ENCODE peak calls at places on chromosomes 1 and 21, in five cellular contexts. X, U, T, Q and N are unnamed samples.

GRCh38 chr1:62515055-62515454 is 78.2 kb downstream of the USP1 start:
- DNase-seq in X (peak), U (no peak), T (no peak), Q (no peak), N (peak)

GRCh38 chr1:39940253-39940652 is 14.7 kb upstream of the MFSD2A start:
- DNase-seq in X (no peak), U (no peak), T (no peak), Q (no peak), N (no peak)

GRCh38 chr1:228117335-228117734 is 8.2 kb upstream of the MRPL55 start:
- DNase-seq in X (no peak), U (no peak), T (no peak), Q (no peak), N (no peak)

GRCh38 chr1:95096218-95096841 is 20.8 kb upstream of the TLCD4 start:
- DNase-seq in X (no peak), U (no peak), T (no peak), Q (no peak), N (peak)

GRCh38 chr1:111864862-111865261 is 109.2 kb downstream of the DDX20 start:
- DNase-seq in X (no peak), U (no peak), T (peak), Q (no peak), N (no peak)

GRCh38 chr1:153561401-153561985 is 4.2 kb downstream of the S100A2 start:
- DNase-seq in X (no peak), U (no peak), T (no peak), Q (no peak), N (no peak)

GRCh38 chr1:2396476-2396875 is 4.8 kb downstream of the RER1 start:
- DNase-seq in X (no peak), U (no peak), T (no peak), Q (no peak), N (no peak)

GRCh38 chr1:227959325-227959860 is 11.7 kb upstream of the WNT9A start:
- DNase-seq in X (no peak), U (peak), T (no peak), Q (no peak), N (no peak)

GRCh38 chr1:247373721-247374141 is 42.1 kb upstream of the ZNF496 start:
- DNase-seq in X (peak), U (peak), T (peak), Q (peak), N (peak)

GRCh38 chr21:33561373-33561772 is 18.5 kb downstream of the SON start:
- DNase-seq in X (no peak), U (no peak), T (no peak), Q (no peak), N (no peak)

GRCh38 chr1:151993084-151993733 is 450 bp downstream of the S100A10 start:
- DNase-seq in X (no peak), U (peak), T (no peak), Q (no peak), N (no peak)

GRCh38 chr1:103063911-103064310 is 44.4 kb downstream of the COL11A1 start:
- DNase-seq in X (no peak), U (no peak), T (no peak), Q (no peak), N (peak)

GRCh38 chr21:35319684-35320083 is 270.6 kb upstream of the RUNX1 start:
- DNase-seq in X (no peak), U (no peak), T (no peak), Q (no peak), N (no peak)

GRCh38 chr1:236287757-236288619 is 6.2 kb upstream of the ERO1B start:
- DNase-seq in X (no peak), U (no peak), T (no peak), Q (no peak), N (no peak)

GRCh38 chr21:41957991-41958766 is 4.4 kb upstream of the C2CD2 start:
- DNase-seq in X (peak), U (peak), T (peak), Q (peak), N (peak)

GRCh38 chr1:30668026-30668425 is 55.4 kb downstream of the MATN1 start:
- DNase-seq in X (peak), U (peak), T (no peak), Q (no peak), N (peak)

GRCh38 chr1:30447080-30447479 is 276.3 kb downstream of the MATN1 start:
- DNase-seq in X (no peak), U (no peak), T (no peak), Q (no peak), N (no peak)

GRCh38 chr1:69700770-69701169 is 133.0 kb downstream of the LRRC7 start:
- DNase-seq in X (peak), U (no peak), T (peak), Q (no peak), N (peak)

GRCh38 chr21:41766883-41767605 is at the start of gene RIPK4:
- DNase-seq in X (peak), U (peak), T (no peak), Q (no peak), N (no peak)

GRCh38 chr1:100455478-100456072 is 82.4 kb upstream of the GPR88 start:
- DNase-seq in X (peak), U (no peak), T (no peak), Q (no peak), N (peak)

GRCh38 chr1:93029317-93029716 is 49.8 kb upstream of the MTF2 start:
- DNase-seq in X (no peak), U (no peak), T (no peak), Q (no peak), N (no peak)

GRCh38 chr1:153608742-153609584 is 4.0 kb downstream of the S100A16 start:
- DNase-seq in X (peak), U (peak), T (peak), Q (peak), N (peak)

GRCh38 chr21:24298040-24298439 is 1309.2 kb downstream of the MRPL39 start:
- DNase-seq in X (no peak), U (no peak), T (no peak), Q (no peak), N (no peak)

GRCh38 chr1:144551543-144552424 is 40.9 kb upstream of the PPIAL4F start:
- DNase-seq in X (peak), U (peak), T (peak), Q (peak), N (peak)

GRCh38 chr1:32138965-32139364 is 31.1 kb downstream of the KPNA6 start:
- DNase-seq in X (no peak), U (no peak), T (no peak), Q (no peak), N (peak)

GRCh38 chr1:30411206-30411605 is 312.2 kb downstream of the MATN1 start:
- DNase-seq in X (no peak), U (peak), T (no peak), Q (no peak), N (no peak)

GRCh38 chr1:31541201-31541600 is 35.1 kb upstream of the TINAGL1 start:
- DNase-seq in X (no peak), U (no peak), T (no peak), Q (no peak), N (no peak)

GRCh38 chr1:95301091-95301490 is 67.1 kb downstream of the RWDD3 start:
- DNase-seq in X (no peak), U (no peak), T (no peak), Q (no peak), N (no peak)

GRCh38 chr1:203702130-203702577 is 62.8 kb upstream of the LAX1 start:
- DNase-seq in X (peak), U (peak), T (peak), Q (no peak), N (peak)

GRCh38 chr1:8423702-8424538 is 106.0 kb downstream of the SLC45A1 start:
- DNase-seq in X (peak), U (peak), T (peak), Q (peak), N (peak)

GRCh38 chr21:41166947-41167346 is 1.0 kb upstream of the BACE2 start:
- DNase-seq in X (peak), U (no peak), T (no peak), Q (peak), N (no peak)

GRCh38 chr21:38626311-38626710 is 128.0 kb upstream of the ERG start:
- DNase-seq in X (no peak), U (no peak), T (no peak), Q (no peak), N (peak)

GRCh38 chr1:157969693-157970485 is 23.6 kb upstream of the KIRREL1 start:
- DNase-seq in X (peak), U (no peak), T (peak), Q (peak), N (peak)

GRCh38 chr1:246497331-246497915 is 9.7 kb downstream of the SMYD3 start:
- DNase-seq in X (peak), U (no peak), T (peak), Q (no peak), N (peak)

GRCh38 chr1:34977858-34978257 is 7.3 kb downstream of the TMEM35B start:
- DNase-seq in X (no peak), U (no peak), T (no peak), Q (no peak), N (no peak)

GRCh38 chr1:29390491-29391361 is 154.4 kb downstream of the PTPRU start:
- DNase-seq in X (no peak), U (no peak), T (no peak), Q (no peak), N (no peak)
- TF ChIP-seq CTCF in X (no peak), U (no peak), T (no peak), Q (no peak), N (no peak)

DNA sequence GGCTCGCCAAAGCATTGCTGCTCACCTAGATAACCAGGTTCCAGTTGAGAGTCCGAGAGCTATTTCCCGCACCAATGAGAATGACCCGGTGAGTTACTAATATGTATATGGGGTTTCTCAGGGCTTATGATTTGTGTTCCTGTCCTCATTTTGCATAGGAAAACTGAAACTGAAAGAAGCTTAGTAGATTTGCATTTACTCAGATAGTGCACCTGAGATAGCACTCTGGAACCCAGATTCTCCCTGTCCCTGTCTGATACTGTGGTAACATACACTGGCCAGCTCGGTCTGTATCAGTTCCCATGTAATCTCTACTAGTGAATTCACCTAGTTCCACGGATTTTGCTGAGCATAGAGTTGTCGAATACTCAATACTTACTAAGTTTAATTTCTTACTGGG is 28.1 kb downstream of the DAP3 start:
- DNase-seq in X (no peak), U (no peak), T (no peak), Q (no peak), N (no peak)
- H3K4me3 ChIP-seq in X (no peak), U (no peak), T (no peak), Q (no peak), N (no peak)

DNA sequence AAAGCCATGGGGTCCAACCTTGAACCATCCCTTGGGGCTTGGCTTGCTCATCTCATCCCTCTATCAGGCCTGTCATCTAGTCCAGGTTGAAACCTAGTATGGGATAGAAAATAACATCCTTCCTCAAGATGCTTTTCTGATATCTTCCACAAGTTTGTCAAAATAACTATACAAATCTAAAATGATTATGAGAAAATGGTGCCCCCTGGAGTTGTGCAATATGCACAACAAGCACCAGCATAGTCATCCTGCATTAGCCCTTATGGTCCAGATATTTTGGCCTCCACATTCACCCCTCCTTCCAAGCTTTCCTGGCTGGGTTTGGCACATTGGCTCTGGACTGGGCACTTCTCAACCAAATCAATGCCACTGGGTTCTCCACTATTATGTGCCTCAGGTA is 101.2 kb downstream of the TBX19 start:
- DNase-seq in X (no peak), U (no peak), T (no peak), Q (no peak), N (no peak)
- TF ChIP-seq CTCF in X (no peak), U (no peak), T (no peak), Q (no peak), N (peak)

GRCh38 chr1:42844592-42845140 is 1.7 kb upstream of the ZNF691 start:
- DNase-seq in X (peak), U (no peak), T (no peak), Q (no peak), N (peak)

GRCh38 chr1:42846257-42847110 is at the start of gene ZNF691:
- DNase-seq in X (peak), U (peak), T (peak), Q (peak), N (peak)

GRCh38 chr1:42847111-42847580 is 733 bp downstream of the ZNF691 start:
- DNase-seq in X (no peak), U (no peak), T (no peak), Q (no peak), N (no peak)

GRCh38 chr1:42845193-42845592 is 1.2 kb upstream of the ZNF691 start:
- DNase-seq in X (no peak), U (no peak), T (no peak), Q (no peak), N (no peak)

DNA sequence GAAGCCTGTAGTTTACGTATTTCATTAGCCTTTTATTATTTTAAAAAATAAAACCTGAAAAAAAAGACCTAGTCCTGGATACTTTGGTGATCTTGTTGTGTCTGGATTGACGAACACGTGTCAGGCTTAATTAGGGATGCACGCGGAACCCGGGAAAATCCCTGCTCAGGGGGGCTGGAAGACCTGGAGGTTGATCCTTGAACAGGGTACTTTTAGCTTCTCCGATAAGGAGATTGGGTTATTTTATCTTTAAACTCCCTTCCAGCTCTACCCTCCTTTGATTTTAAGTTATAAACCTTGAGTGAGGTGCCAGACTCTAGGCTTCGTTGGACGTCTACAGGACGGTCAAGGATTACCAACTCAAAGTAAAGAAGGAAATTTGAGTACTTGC is 552 bp upstream of the ZNF691 start:
- DNase-seq in X (no peak), U (no peak), T (no peak), Q (no peak), N (no peak)
- H3K4me3 ChIP-seq in X (peak), U (peak), T (peak), Q (peak), N (peak)

GRCh38 chr1:223709598-223709997 is 2.7 kb upstream of the CAPN2 start:
- DNase-seq in X (peak), U (no peak), T (no peak), Q (no peak), N (peak)
- TF ChIP-seq CTCF in X (peak), U (no peak), T (peak), Q (peak), N (peak)

GRCh38 chr1:17272641-17273040 is 23.7 kb downstream of the PADI3 start:
- DNase-seq in X (no peak), U (no peak), T (no peak), Q (no peak), N (no peak)
- H3K4me3 ChIP-seq in X (no peak), U (no peak), T (no peak), Q (no peak), N (no peak)